ENCODE peak calls at places on chromosomes 12 and 14, in six cellular contexts. One of them, this sample, is unnamed.

GRCh38 chr14:89240414-89240813 is 176.6 kb downstream of the FOXN3 start:
- DNase-seq in fibroblast of pulmonary artery: peak
- DNase-seq in cardiac fibroblast: peak
- DNase-seq in suprapubic skin: no peak
- DNase-seq in GM12865: no peak
- DNase-seq in adrenal gland: no peak
- DNase-seq in this sample: no peak

GRCh38 chr14:81729622-81730021 is 196.0 kb upstream of the SEL1L start:
- DNase-seq in fibroblast of pulmonary artery: no peak
- DNase-seq in cardiac fibroblast: no peak
- DNase-seq in suprapubic skin: no peak
- DNase-seq in GM12865: no peak
- DNase-seq in adrenal gland: no peak
- DNase-seq in this sample: no peak

GRCh38 chr12:115752913-115753726 is 524.4 kb downstream of the MED13L start:
- DNase-seq in fibroblast of pulmonary artery: peak
- DNase-seq in cardiac fibroblast: peak
- DNase-seq in suprapubic skin: no peak
- DNase-seq in GM12865: peak
- DNase-seq in adrenal gland: peak
- DNase-seq in this sample: no peak

GRCh38 chr14:23403139-23403438 is 5.0 kb downstream of the MYH6 start:
- DNase-seq in fibroblast of pulmonary artery: no peak
- DNase-seq in cardiac fibroblast: no peak
- DNase-seq in suprapubic skin: no peak
- DNase-seq in GM12865: no peak
- DNase-seq in adrenal gland: no peak
- DNase-seq in this sample: no peak

GRCh38 chr12:53593031-53593430 is 33.2 kb downstream of the ATF7 start:
- DNase-seq in fibroblast of pulmonary artery: no peak
- DNase-seq in cardiac fibroblast: no peak
- DNase-seq in suprapubic skin: no peak
- DNase-seq in GM12865: no peak
- DNase-seq in adrenal gland: no peak
- DNase-seq in this sample: no peak

GRCh38 chr12:94987806-94988205 is 15.7 kb downstream of the NDUFA12 start:
- DNase-seq in fibroblast of pulmonary artery: no peak
- DNase-seq in cardiac fibroblast: no peak
- DNase-seq in suprapubic skin: no peak
- DNase-seq in GM12865: no peak
- DNase-seq in adrenal gland: no peak
- DNase-seq in this sample: no peak

GRCh38 chr12:52525661-52526499 is 5.7 kb upstream of the KRT5 start:
- DNase-seq in fibroblast of pulmonary artery: no peak
- DNase-seq in cardiac fibroblast: no peak
- DNase-seq in suprapubic skin: peak
- DNase-seq in GM12865: no peak
- DNase-seq in adrenal gland: peak
- DNase-seq in this sample: no peak

GRCh38 chr14:102749393-102749792 is 27.9 kb upstream of the TRAF3 start:
- DNase-seq in fibroblast of pulmonary artery: no peak
- DNase-seq in cardiac fibroblast: no peak
- DNase-seq in suprapubic skin: no peak
- DNase-seq in GM12865: no peak
- DNase-seq in adrenal gland: no peak
- DNase-seq in this sample: no peak

GRCh38 chr12:55708695-55709233 is 1.1 kb upstream of the ITGA7 start:
- DNase-seq in fibroblast of pulmonary artery: no peak
- DNase-seq in cardiac fibroblast: no peak
- DNase-seq in suprapubic skin: no peak
- DNase-seq in GM12865: no peak
- DNase-seq in adrenal gland: no peak
- DNase-seq in this sample: no peak

GRCh38 chr12:55707841-55708694 is at the start of gene ITGA7:
- DNase-seq in fibroblast of pulmonary artery: no peak
- DNase-seq in cardiac fibroblast: no peak
- DNase-seq in suprapubic skin: no peak
- DNase-seq in GM12865: no peak
- DNase-seq in adrenal gland: peak
- DNase-seq in this sample: no peak

GRCh38 chr12:55704824-55705780 is 2.6 kb downstream of the ITGA7 start:
- DNase-seq in fibroblast of pulmonary artery: no peak
- DNase-seq in cardiac fibroblast: no peak
- DNase-seq in suprapubic skin: no peak
- DNase-seq in GM12865: no peak
- DNase-seq in adrenal gland: no peak
- DNase-seq in this sample: no peak

GRCh38 chr12:55705802-55706402 is 1.8 kb downstream of the ITGA7 start:
- DNase-seq in fibroblast of pulmonary artery: no peak
- DNase-seq in cardiac fibroblast: no peak
- DNase-seq in suprapubic skin: no peak
- DNase-seq in GM12865: peak
- DNase-seq in adrenal gland: no peak
- DNase-seq in this sample: no peak

GRCh38 chr12:55706840-55707671 is 648 bp downstream of the ITGA7 start:
- DNase-seq in fibroblast of pulmonary artery: no peak
- DNase-seq in cardiac fibroblast: no peak
- DNase-seq in suprapubic skin: no peak
- DNase-seq in GM12865: no peak
- DNase-seq in adrenal gland: no peak
- DNase-seq in this sample: no peak
- H3K4me3 ChIP-seq in fibroblast of pulmonary artery: peak
- H3K4me3 ChIP-seq in cardiac fibroblast: peak
- H3K4me3 ChIP-seq in suprapubic skin: peak
- H3K4me3 ChIP-seq in GM12865: no peak
- H3K4me3 ChIP-seq in adrenal gland: no peak
- H3K4me3 ChIP-seq in this sample: peak

GRCh38 chr14:47207636-47208035 is 467.8 kb downstream of the MDGA2 start:
- DNase-seq in fibroblast of pulmonary artery: no peak
- DNase-seq in cardiac fibroblast: no peak
- DNase-seq in suprapubic skin: no peak
- DNase-seq in GM12865: no peak
- DNase-seq in adrenal gland: no peak
- DNase-seq in this sample: no peak
- TF ChIP-seq CTCF in fibroblast of pulmonary artery: no peak
- TF ChIP-seq CTCF in cardiac fibroblast: no peak
- TF ChIP-seq CTCF in suprapubic skin: no peak
- TF ChIP-seq CTCF in GM12865: no peak
- TF ChIP-seq CTCF in adrenal gland: no peak
- TF ChIP-seq CTCF in this sample: peak

DNA sequence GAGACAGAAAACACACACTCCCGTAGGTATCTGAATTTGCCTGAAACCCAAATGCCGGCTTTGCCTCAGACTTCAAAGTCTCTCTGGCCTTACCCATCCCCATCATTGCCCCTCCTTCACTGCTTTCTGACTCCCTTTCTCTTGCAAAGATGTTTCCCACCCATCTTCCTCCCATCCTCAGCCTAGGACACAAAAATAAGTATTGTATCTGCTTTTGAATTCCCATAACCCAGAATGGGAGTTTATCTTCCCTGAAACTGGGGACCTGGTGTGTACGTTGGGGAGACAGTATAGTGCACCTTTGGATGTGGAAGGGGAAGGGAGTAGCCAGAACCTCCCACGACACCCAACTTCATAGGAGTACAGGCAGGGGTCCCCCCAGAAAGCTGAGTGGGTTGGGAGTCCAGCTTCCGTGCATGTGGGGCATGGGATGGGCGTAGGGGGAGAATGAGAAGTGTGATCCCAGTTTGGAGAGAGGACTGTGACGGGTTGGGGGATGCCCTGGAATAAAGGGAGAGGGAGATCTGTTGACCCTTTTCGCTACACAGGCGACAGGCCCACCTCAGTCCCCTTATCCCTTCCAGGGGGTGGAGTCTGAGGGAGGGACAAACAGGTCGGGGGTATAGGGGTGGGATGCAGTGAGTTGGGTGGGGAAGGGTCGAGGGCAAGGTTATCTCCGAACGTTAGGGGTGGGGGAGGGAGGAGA is 488 bp upstream of the KIF5A start:
- DNase-seq in fibroblast of pulmonary artery: no peak
- DNase-seq in cardiac fibroblast: no peak
- DNase-seq in suprapubic skin: no peak
- DNase-seq in GM12865: no peak
- DNase-seq in adrenal gland: no peak
- DNase-seq in this sample: no peak
- H3K4me3 ChIP-seq in fibroblast of pulmonary artery: no peak
- H3K4me3 ChIP-seq in cardiac fibroblast: no peak
- H3K4me3 ChIP-seq in suprapubic skin: peak
- H3K4me3 ChIP-seq in GM12865: peak
- H3K4me3 ChIP-seq in adrenal gland: no peak
- H3K4me3 ChIP-seq in this sample: peak

DNA sequence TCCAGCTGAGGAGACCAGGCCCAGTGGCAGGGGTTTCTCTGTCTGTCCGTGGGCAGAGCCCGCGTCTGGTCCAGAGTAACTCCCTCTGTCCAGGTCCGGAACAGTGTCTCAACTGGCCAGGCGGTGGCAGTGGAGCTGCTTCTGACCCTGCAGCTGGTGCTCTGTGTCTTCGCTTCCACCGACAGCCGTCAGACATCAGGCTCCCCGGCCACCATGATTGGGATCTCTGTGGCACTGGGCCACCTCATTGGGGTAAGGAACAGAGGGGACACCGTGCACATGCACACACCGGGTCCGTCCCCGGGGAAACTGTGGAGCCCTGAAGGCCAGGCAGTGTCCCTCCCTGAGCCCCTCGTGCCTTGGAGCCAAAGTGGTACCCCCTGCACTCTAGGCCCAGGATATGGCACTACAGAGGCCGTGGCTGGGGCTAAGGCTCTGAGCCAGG is 1.5 kb downstream of the AQP6 start:
- DNase-seq in fibroblast of pulmonary artery: peak
- DNase-seq in cardiac fibroblast: peak
- DNase-seq in suprapubic skin: no peak
- DNase-seq in GM12865: no peak
- DNase-seq in adrenal gland: peak
- DNase-seq in this sample: no peak
- TF ChIP-seq CTCF in fibroblast of pulmonary artery: peak
- TF ChIP-seq CTCF in cardiac fibroblast: peak
- TF ChIP-seq CTCF in suprapubic skin: peak
- TF ChIP-seq CTCF in GM12865: no peak
- TF ChIP-seq CTCF in adrenal gland: peak
- TF ChIP-seq CTCF in this sample: peak

DNA sequence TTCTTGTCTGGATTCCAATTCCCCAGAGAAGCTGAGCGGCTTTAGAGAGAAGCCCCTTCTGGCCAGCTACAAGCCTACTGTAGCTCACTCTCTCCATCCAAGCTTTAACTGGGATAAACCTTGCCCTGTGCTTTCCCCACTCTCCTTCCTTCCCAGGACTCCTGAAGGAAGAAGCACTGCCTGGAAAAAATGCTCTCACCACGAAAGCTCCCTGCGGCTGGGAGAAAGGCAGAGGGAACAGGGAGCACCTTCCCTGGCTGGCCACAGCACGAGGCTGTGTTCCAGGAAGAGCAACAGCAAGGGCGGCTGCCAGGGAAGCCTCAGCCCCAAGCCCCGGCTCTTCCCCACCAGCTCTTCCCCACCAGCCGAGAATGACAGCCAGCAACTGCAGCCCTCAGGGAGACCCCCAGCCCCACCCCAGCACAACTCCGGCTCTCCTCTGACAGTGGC is 40.8 kb upstream of the PNMA1 start:
- DNase-seq in fibroblast of pulmonary artery: peak
- DNase-seq in cardiac fibroblast: peak
- DNase-seq in suprapubic skin: no peak
- DNase-seq in GM12865: no peak
- DNase-seq in adrenal gland: no peak
- DNase-seq in this sample: no peak
- H3K4me3 ChIP-seq in fibroblast of pulmonary artery: peak
- H3K4me3 ChIP-seq in cardiac fibroblast: peak
- H3K4me3 ChIP-seq in suprapubic skin: peak
- H3K4me3 ChIP-seq in GM12865: peak
- H3K4me3 ChIP-seq in adrenal gland: no peak
- H3K4me3 ChIP-seq in this sample: peak

DNA sequence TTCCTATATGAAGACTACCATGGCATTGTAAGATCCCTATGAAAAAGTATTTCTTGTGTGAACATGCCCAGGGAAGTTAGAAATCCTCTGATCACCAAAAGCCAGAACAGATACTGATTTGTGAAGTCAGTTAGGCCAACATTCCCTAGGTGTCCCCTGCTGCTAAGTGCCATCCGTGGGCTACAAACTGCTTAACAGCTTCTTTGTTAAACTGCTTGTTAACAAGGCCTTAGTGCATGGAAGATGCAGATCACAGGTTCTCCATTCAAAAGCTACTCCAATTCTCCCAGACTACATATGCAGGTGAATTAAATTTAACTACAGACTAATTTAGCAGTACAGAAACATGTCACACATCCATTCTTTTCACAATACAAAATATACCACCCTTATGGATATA is 108.2 kb downstream of the PRICKLE1 start:
- DNase-seq in fibroblast of pulmonary artery: no peak
- DNase-seq in cardiac fibroblast: no peak
- DNase-seq in suprapubic skin: no peak
- DNase-seq in GM12865: no peak
- DNase-seq in adrenal gland: no peak
- DNase-seq in this sample: no peak
- TF ChIP-seq CTCF in fibroblast of pulmonary artery: no peak
- TF ChIP-seq CTCF in cardiac fibroblast: no peak
- TF ChIP-seq CTCF in suprapubic skin: no peak
- TF ChIP-seq CTCF in GM12865: no peak
- TF ChIP-seq CTCF in adrenal gland: no peak
- TF ChIP-seq CTCF in this sample: no peak

DNA sequence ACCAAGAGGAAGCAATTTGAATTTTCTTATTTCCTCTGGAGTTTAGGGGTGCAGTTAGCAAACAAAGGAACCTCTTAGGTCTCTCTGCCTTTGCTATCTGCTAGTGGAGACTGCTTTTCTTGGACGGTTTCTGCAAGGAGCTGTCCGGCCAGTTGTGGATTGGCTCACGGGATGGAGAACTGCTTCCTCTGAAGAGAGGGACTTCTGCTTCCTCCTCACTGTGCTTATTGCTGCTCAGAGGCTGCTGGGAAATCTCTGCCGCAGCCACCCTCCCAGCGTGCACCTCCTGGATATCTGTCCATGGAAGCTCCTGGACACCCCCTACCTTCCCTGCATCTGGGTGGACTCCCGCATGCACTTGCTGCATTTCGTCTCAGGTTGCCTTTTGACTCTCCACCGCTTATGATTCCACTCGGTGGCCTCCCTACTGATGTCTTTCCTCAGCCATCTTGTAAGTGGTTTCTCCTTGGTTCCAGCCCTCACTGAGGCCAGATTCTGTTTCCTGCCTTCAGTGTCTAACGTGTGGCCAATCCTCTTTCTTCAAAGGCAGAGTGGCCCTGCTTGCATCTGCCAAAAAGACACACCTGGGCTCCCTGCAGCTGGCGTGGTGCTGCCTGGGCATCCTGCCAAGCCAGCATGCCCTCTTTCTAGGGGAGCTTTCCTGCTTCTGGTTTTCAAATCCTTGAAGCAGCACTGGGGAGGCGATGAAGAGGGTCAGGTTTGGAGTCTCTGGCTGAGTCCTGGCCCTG is 187.3 kb downstream of the CHST11 start:
- DNase-seq in fibroblast of pulmonary artery: peak
- DNase-seq in cardiac fibroblast: no peak
- DNase-seq in suprapubic skin: no peak
- DNase-seq in GM12865: peak
- DNase-seq in adrenal gland: no peak
- DNase-seq in this sample: no peak
- H3K4me3 ChIP-seq in fibroblast of pulmonary artery: no peak
- H3K4me3 ChIP-seq in cardiac fibroblast: no peak
- H3K4me3 ChIP-seq in suprapubic skin: no peak
- H3K4me3 ChIP-seq in GM12865: peak
- H3K4me3 ChIP-seq in adrenal gland: no peak
- H3K4me3 ChIP-seq in this sample: no peak